ENCODE peak calls at places on chromosomes 7 and 10, in six cellular contexts. S is PC-9, Y is hepatocyte, C is GM23338, N is OCI-LY7, R is neuronal stem cell. V is an unnamed sample.
A peak's percentile ranks its signal among the peaks of the same experiment; 100 is the strongest.

GRCh38 chr7:68562323-68562899 is 1035.9 kb upstream of the AUTS2 start:
- DNase-seq in S (no peak), Y (no peak), C (no peak), N (no peak), R (no peak), V (peak; percentile 14)

GRCh38 chr10:86536294-86536861 is 14.8 kb upstream of the WAPL start:
- DNase-seq in S (no peak), Y (peak; percentile 19), C (peak; percentile 75), N (no peak), R (no peak), V (no peak)

GRCh38 chr7:24129597-24129996 is 154.4 kb upstream of the NPY start:
- DNase-seq in S (no peak), Y (no peak), C (no peak), N (no peak), R (no peak), V (peak; percentile 85)

GRCh38 chr10:54266395-54266794 is 534.6 kb downstream of the PCDH15 start:
- DNase-seq in S (no peak), Y (no peak), C (no peak), N (no peak), R (no peak), V (no peak)

GRCh38 chr10:24723788-24724380 is at the start of gene ARHGAP21:
- DNase-seq in S (no peak), Y (peak; percentile 84), C (peak; percentile 63), N (peak; percentile 63), R (peak; percentile 55), V (peak; percentile 65)

GRCh38 chr7:143882611-143883078 is 19.3 kb downstream of the TCAF1 start:
- DNase-seq in S (no peak), Y (peak; percentile 87), C (peak; percentile 49), N (no peak), R (peak; percentile 75), V (peak; percentile 56)

GRCh38 chr10:116385311-116385710 is 42.3 kb upstream of the PNLIPRP3 start:
- DNase-seq in S (no peak), Y (no peak), C (peak; percentile 56), N (no peak), R (no peak), V (no peak)

GRCh38 chr10:69316313-69317059 is 38.2 kb downstream of the HK1 start:
- DNase-seq in S (peak; percentile 74), Y (peak; percentile 57), C (no peak), N (no peak), R (no peak), V (no peak)

GRCh38 chr7:26948617-26949118 is 84.3 kb upstream of the SKAP2 start:
- DNase-seq in S (peak; percentile 34), Y (no peak), C (peak; percentile 96), N (no peak), R (no peak), V (no peak)

GRCh38 chr10:29960261-29960660 is 99.1 kb downstream of the JCAD start:
- DNase-seq in S (no peak), Y (no peak), C (no peak), N (no peak), R (no peak), V (no peak)

GRCh38 chr7:141590071-141590470 is 38.9 kb downstream of the AGK start:
- DNase-seq in S (no peak), Y (no peak), C (no peak), N (no peak), R (no peak), V (no peak)

GRCh38 chr7:18890134-18890533 is 227.3 kb downstream of the TWIST1 start:
- DNase-seq in S (no peak), Y (no peak), C (no peak), N (no peak), R (no peak), V (peak; percentile 60)

GRCh38 chr7:143284591-143285453 is at the start of gene TMEM139:
- DNase-seq in S (peak; percentile 70), Y (peak; percentile 85), C (peak; percentile 92), N (no peak), R (no peak), V (no peak)

GRCh38 chr7:95865716-95866371 is 93.5 kb downstream of the DYNC1I1 start:
- DNase-seq in S (no peak), Y (peak; percentile 34), C (peak; percentile 58), N (no peak), R (peak; percentile 20), V (peak; percentile 10)

DNA sequence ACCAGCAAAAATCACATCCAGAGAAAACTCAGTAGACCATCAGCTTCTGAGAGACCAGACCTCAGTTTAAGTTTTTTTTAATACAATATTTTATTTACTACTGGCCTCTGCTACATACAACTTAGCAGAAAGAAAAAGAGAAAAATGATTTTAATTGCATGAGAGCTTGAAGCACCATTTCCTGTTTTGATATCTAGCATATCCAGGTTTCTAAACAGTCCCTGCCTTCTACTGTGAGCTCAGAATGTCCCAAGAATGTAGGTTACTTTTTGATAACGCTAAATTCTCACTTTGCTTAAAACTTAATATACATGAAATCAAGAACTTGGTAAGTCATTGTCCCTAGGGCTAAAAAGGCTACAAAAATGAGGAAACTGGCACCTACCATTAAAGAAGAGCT is 7.1 kb downstream of the TMEM243 start:
- DNase-seq in S (no peak), Y (no peak), C (no peak), N (no peak), R (no peak), V (no peak)
- H3K27ac ChIP-seq in S (no peak overlapping the region), Y (no peak overlapping the region), C (no peak overlapping the region), N (peak overlapping the region; percentile 98), R (no peak overlapping the region), V (no peak overlapping the region)

GRCh38 chr7:149696313-149696712 is 77.1 kb downstream of the ZNF467 start:
- DNase-seq in S (no peak), Y (no peak), C (no peak), N (no peak), R (no peak), V (no peak)
- H3K36me3 ChIP-seq in S (no peaks in the 10 kb centered on the region), Y (no peaks in the 10 kb centered on the region), C (peaks cover 3% of the 10 kb centered on the region), N (no peaks in the 10 kb centered on the region), R (no peaks in the 10 kb centered on the region), V (no peaks in the 10 kb centered on the region)

DNA sequence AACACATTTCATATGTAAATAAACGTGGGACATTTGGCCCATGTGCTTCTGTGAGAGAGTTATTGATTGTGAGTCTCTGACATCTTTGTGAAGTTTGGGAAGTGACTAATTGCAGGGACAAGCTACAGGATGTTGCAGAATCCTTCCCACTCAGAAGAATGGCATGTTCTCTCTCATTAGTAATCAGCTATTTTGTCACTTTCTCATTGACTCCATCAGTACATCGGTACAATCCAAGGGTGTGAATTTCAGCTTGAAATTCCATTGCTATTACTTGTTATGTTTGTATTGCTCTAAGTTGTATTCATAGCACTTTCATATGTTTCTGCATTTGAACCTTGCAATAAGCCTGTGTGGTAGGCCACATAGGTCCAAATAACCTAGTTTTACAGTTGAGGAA is 100.0 kb upstream of the KCNMA1 start:
- DNase-seq in S (peak; percentile 93), Y (no peak), C (no peak), N (no peak), R (no peak), V (peak; percentile 98)
- H3K4me2 ChIP-seq in S (peak overlapping the region; percentile 17), Y (no peak overlapping the region), C (no peak overlapping the region), N (no peak overlapping the region), R (no peak overlapping the region), V (peak overlapping the region; percentile 41)

DNA sequence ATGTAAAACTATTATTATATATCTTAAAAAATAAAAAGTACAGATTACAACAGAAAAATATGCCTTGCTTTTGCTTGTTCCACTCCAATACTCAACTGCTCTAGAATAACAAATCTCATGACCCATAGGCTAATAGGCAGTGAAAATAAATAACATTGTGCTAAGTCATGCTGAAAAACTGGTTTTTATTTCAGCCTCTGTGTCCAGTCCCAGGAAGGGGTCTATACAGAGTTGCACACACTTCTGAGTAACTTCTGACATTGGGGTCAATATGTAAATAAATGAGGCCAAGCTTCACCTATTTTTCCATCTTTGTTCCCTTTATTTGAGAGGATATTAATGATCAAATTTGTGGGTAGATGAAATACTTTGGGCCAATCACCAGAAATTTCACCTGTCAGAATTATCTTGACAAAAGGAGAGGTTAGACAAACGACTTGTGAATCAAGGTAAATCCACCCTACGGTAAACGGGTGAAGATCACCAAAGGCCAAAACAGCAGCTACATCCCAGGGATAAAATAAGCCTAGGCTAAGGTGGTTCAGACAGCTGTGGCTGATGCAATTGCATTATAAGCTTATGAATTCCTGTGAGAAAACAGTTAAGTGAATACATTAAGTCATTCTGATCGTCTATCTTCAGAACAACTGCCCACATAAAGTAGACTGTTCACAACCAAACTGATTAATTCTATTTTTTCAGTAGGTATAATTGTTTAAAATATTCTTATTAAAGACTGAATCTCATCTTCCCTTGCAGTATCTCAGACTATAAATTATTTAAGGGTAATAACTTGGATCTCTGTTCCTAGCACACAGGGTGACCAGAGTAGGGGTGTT is 87.4 kb downstream of the UBE2H start:
- DNase-seq in S (peak; percentile 80), Y (no peak), C (no peak), N (no peak), R (no peak), V (no peak)
- H3K27ac ChIP-seq in S (peak overlapping the region; percentile 96), Y (peak overlapping the region; percentile 10), C (peak overlapping the region; percentile 56), N (no peak overlapping the region), R (no peak overlapping the region), V (no peak overlapping the region)

V was measured in astrocyte.